ENCODE peak calls at places on chromosomes 6 and 20, in seven cellular contexts. O, S, U, H, D, E and Z are unnamed samples.

GRCh38 chr20:44247131-44247571 is at the start of gene GDAP1L1:
- DNase-seq in O (no peak), S (no peak), U (no peak), H (no peak), D (no peak), E (no peak), Z (peak)

GRCh38 chr20:59047938-59048680 is 5.5 kb upstream of the PRELID3B start:
- DNase-seq in O (peak), S (no peak), U (no peak), H (no peak), D (no peak), E (no peak), Z (no peak)

GRCh38 chr6:134549854-134550253 is 231.9 kb upstream of the SGK1 start:
- DNase-seq in O (peak), S (no peak), U (no peak), H (no peak), D (no peak), E (no peak), Z (no peak)

GRCh38 chr20:21559305-21559704 is 45.4 kb upstream of the NKX2-2 start:
- DNase-seq in O (no peak), S (no peak), U (peak), H (no peak), D (no peak), E (no peak), Z (no peak)

GRCh38 chr6:73579389-73579788 is 58.6 kb upstream of the EEF1A1 start:
- DNase-seq in O (no peak), S (no peak), U (no peak), H (no peak), D (no peak), E (no peak), Z (peak)

GRCh38 chr6:34656378-34657036 is 40.1 kb downstream of the ILRUN start:
- DNase-seq in O (peak), S (no peak), U (peak), H (no peak), D (no peak), E (no peak), Z (peak)

GRCh38 chr6:99617131-99617530 is 10.5 kb downstream of the PRDM13 start:
- DNase-seq in O (no peak), S (no peak), U (no peak), H (no peak), D (no peak), E (no peak), Z (no peak)

GRCh38 chr20:1809611-1810510 is 85.3 kb upstream of the SIRPA start:
- DNase-seq in O (peak), S (no peak), U (no peak), H (no peak), D (peak), E (peak), Z (no peak)

GRCh38 chr6:35318200-35318844 is 20.7 kb downstream of the DEF6 start:
- DNase-seq in O (peak), S (no peak), U (no peak), H (peak), D (peak), E (peak), Z (peak)

GRCh38 chr6:11354019-11354418 is 121.6 kb upstream of the NEDD9 start:
- DNase-seq in O (peak), S (no peak), U (peak), H (no peak), D (peak), E (no peak), Z (no peak)

GRCh38 chr6:139433647-139434419 is 59.4 kb upstream of the CITED2 start:
- DNase-seq in O (peak), S (no peak), U (no peak), H (no peak), D (no peak), E (no peak), Z (no peak)

GRCh38 chr20:47886454-47887041 is 101.3 kb upstream of the SULF2 start:
- DNase-seq in O (no peak), S (no peak), U (no peak), H (no peak), D (no peak), E (no peak), Z (no peak)

GRCh38 chr20:38935285-38935684 is 9.1 kb downstream of the FAM83D start:
- DNase-seq in O (peak), S (no peak), U (no peak), H (no peak), D (no peak), E (peak), Z (peak)

GRCh38 chr20:35088231-35088794 is 4.3 kb downstream of the TRPC4AP start:
- DNase-seq in O (peak), S (no peak), U (no peak), H (no peak), D (no peak), E (no peak), Z (no peak)

GRCh38 chr6:19838442-19839236 is 1.5 kb downstream of the ID4 start:
- DNase-seq in O (peak), S (no peak), U (peak), H (peak), D (peak), E (no peak), Z (peak)

GRCh38 chr6:88370127-88370710 is 204.1 kb upstream of the CNR1 start:
- DNase-seq in O (no peak), S (no peak), U (no peak), H (no peak), D (no peak), E (no peak), Z (no peak)

GRCh38 chr20:49823152-49823847 is 10.7 kb downstream of the SLC9A8 start:
- DNase-seq in O (no peak), S (no peak), U (no peak), H (no peak), D (no peak), E (no peak), Z (no peak)

GRCh38 chr20:51354769-51355319 is 187.7 kb downstream of the NFATC2 start:
- DNase-seq in O (peak), S (no peak), U (no peak), H (no peak), D (no peak), E (no peak), Z (no peak)

GRCh38 chr6:168618546-168619315 is 177.7 kb downstream of the SMOC2 start:
- DNase-seq in O (no peak), S (no peak), U (no peak), H (no peak), D (no peak), E (no peak), Z (no peak)

GRCh38 chr6:168612586-168612985 is 171.6 kb downstream of the SMOC2 start:
- DNase-seq in O (no peak), S (no peak), U (no peak), H (no peak), D (no peak), E (no peak), Z (no peak)

GRCh38 chr6:168615837-168616236 is 174.9 kb downstream of the SMOC2 start:
- DNase-seq in O (no peak), S (no peak), U (no peak), H (no peak), D (no peak), E (no peak), Z (no peak)

GRCh38 chr6:168619560-168620314 is 178.8 kb downstream of the SMOC2 start:
- DNase-seq in O (no peak), S (no peak), U (no peak), H (no peak), D (no peak), E (no peak), Z (peak)

GRCh38 chr6:168616807-168617756 is 176.1 kb downstream of the SMOC2 start:
- DNase-seq in O (peak), S (no peak), U (no peak), H (no peak), D (no peak), E (peak), Z (peak)
- TF ChIP-seq CTCF in O (no peak), S (no peak), U (no peak), H (no peak), D (peak), E (peak), Z (peak)

DNA sequence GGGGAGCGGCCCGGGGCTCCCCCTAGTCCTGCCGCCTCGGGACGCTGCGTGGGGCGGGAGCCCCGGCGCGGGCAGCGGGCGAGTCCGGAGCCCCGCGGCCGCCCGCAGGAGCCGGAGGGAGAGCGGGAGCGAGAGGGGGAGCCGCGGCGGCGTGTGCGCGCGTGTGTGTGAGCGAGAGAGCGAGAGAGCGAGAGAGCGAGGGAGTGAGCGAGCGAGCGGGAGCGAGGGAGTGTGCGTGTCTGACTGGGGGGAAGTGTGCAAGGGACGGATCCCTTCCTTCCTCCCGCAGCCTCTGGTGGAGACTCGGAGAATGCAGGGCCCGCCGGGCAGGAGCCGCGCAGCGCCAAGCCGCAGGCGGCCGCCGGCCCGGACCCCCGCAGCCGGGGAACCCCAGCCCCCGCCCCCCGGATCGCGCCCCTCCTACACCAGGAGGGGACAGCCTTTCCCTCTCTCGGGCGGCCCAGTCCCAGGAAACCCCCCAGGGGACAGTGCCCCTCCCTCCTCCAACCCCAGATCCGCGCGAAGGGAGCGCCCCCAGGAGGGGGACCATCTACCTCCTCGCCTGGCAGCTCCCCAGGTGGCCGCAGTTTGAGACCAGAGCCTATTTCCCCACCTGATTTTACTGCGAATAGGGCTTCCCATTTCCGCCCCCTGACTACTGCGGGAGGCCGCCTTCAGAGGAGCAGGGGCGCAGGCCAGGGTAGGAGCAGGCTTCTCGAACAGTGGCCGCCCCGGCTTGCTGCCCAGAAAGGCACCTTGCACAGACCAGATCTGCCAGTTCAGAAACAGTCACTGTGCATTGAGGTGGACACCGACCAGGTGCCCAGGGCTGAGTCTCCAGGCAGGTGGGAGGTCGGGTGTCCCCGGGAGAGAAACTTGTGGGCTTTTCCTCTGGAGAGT is at the start of gene CDH22:
- DNase-seq in O (peak), S (no peak), U (peak), H (peak), D (no peak), E (peak), Z (peak)
- TF ChIP-seq CTCF in O (peak), S (peak), U (peak), H (peak), D (no peak), E (peak), Z (peak)

DNA sequence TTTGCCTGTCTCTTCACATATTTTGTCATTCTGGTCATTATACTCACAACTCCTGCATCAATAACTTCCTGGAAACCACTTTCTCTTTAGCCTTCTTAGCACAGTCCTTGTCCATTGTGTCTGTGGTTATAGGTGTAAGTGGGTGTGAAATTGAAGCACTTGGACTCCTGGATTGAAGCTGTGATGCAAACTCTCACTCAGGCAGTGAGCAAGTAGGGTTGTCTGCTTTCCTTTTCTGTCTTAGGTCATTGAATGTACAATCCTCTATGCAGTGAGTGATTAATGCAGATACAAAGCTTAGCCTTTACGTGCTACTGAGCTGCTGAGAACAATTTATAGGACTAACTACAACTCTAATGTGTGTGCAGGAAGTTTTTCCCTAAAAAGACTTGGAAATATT is 54.8 kb downstream of the ADGRB3 start:
- DNase-seq in O (no peak), S (no peak), U (no peak), H (no peak), D (no peak), E (no peak), Z (no peak)
- TF ChIP-seq CTCF in O (no peak), S (no peak), U (no peak), H (no peak), D (no peak), E (no peak), Z (no peak)

GRCh38 chr6:43455034-43455747 is at the start of gene DLK2:
- DNase-seq in O (no peak), S (no peak), U (peak), H (peak), D (no peak), E (peak), Z (peak)

GRCh38 chr6:43460032-43460431 is 4.7 kb upstream of the DLK2 start:
- DNase-seq in O (no peak), S (no peak), U (no peak), H (no peak), D (no peak), E (no peak), Z (no peak)

GRCh38 chr6:43456737-43457126 is 1.4 kb upstream of the DLK2 start:
- DNase-seq in O (no peak), S (no peak), U (no peak), H (no peak), D (no peak), E (no peak), Z (no peak)

GRCh38 chr6:43459535-43459934 is 4.2 kb upstream of the DLK2 start:
- DNase-seq in O (no peak), S (no peak), U (no peak), H (no peak), D (no peak), E (no peak), Z (no peak)

GRCh38 chr6:43457643-43458042 is 2.3 kb upstream of the DLK2 start:
- DNase-seq in O (no peak), S (no peak), U (no peak), H (no peak), D (no peak), E (no peak), Z (no peak)
- TF ChIP-seq CTCF in O (no peak), S (no peak), U (no peak), H (no peak), D (no peak), E (no peak), Z (no peak)

GRCh38 chr6:5996701-5997419 is 9.9 kb downstream of the NRN1 start:
- DNase-seq in O (peak), S (no peak), U (no peak), H (no peak), D (no peak), E (no peak), Z (no peak)

GRCh38 chr6:5997420-5998093 is 9.2 kb downstream of the NRN1 start:
- DNase-seq in O (no peak), S (no peak), U (peak), H (no peak), D (no peak), E (no peak), Z (no peak)

GRCh38 chr6:5994234-5994998 is 12.3 kb downstream of the NRN1 start:
- DNase-seq in O (no peak), S (no peak), U (no peak), H (no peak), D (no peak), E (no peak), Z (no peak)

GRCh38 chr6:5994999-5995698 is 11.6 kb downstream of the NRN1 start:
- DNase-seq in O (no peak), S (no peak), U (no peak), H (no peak), D (no peak), E (no peak), Z (no peak)

GRCh38 chr6:5995705-5996686 is 10.7 kb downstream of the NRN1 start:
- DNase-seq in O (peak), S (no peak), U (no peak), H (no peak), D (no peak), E (peak), Z (no peak)
- TF ChIP-seq CTCF in O (no peak), S (no peak), U (no peak), H (no peak), D (peak), E (peak), Z (no peak)

DNA sequence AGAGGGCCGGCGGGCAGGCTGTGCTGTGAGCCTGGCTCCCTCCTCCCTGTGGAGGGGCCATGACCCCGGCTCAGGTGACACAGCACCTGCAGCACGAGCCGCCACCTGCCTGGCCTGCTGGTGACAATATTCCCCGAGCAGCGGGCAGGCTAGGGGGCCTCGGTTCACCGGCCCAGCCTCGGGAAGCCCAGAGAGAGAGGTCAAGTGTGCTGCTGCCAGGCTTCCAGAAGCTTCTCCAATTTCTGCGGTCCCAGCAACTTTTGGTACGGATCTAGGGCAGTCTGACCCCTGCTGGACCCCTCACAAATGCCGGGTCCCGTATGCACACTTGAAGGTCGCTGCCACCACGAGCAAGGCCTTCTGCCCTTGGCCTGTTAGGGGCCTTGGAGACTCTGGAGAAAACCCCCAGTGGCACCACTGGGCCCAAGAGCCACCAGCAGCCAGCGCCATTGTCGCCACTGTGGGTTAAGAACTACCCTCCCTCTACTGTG is 38.6 kb upstream of the NOL4L start:
- DNase-seq in O (no peak), S (no peak), U (no peak), H (no peak), D (no peak), E (no peak), Z (no peak)
- TF ChIP-seq CTCF in O (no peak), S (no peak), U (no peak), H (no peak), D (no peak), E (no peak), Z (no peak)

GRCh38 chr20:36092424-36093024 is 62.0 kb upstream of the EPB41L1 start:
- DNase-seq in O (no peak), S (no peak), U (peak), H (peak), D (no peak), E (no peak), Z (peak)
- TF ChIP-seq CTCF in O (no peak), S (no peak), U (no peak), H (no peak), D (no peak), E (no peak), Z (no peak)